ENCODE peak calls at places on chromosomes 12 and 14, in four cellular contexts. T, D, W and O are unnamed samples.
A peak's percentile ranks its signal among the peaks of the same experiment; 100 is the strongest.

GRCh38 chr12:2170376-2170775 is 117.6 kb downstream of the CACNA1C start:
- DNase-seq in T (peak; percentile 6), D (no peak), W (no peak), O (no peak)

GRCh38 chr12:24697295-24697694 is 251.6 kb downstream of the BCAT1 start:
- DNase-seq in T (no peak), D (no peak), W (no peak), O (no peak)

GRCh38 chr14:106039400-106039799 is 513.0 kb downstream of the TMEM121 start:
- DNase-seq in T (no peak), D (peak; percentile 66), W (peak; percentile 2), O (no peak)

GRCh38 chr14:84006643-84007137 is 1523.3 kb upstream of the FLRT2 start:
- DNase-seq in T (no peak), D (no peak), W (peak; percentile 89), O (peak; percentile 88)

GRCh38 chr14:73428354-73428824 is 30.0 kb downstream of the NUMB start:
- DNase-seq in T (no peak), D (no peak), W (peak; percentile 11), O (peak; percentile 2)

GRCh38 chr14:70808023-70808401 is 1.3 kb downstream of the MAP3K9 start:
- DNase-seq in T (no peak), D (no peak), W (peak; percentile 20), O (no peak)

GRCh38 chr14:31945074-31945613 is 132.0 kb upstream of the ARHGAP5 start:
- DNase-seq in T (no peak), D (no peak), W (peak; percentile 92), O (peak; percentile 82)

GRCh38 chr12:59843260-59843843 is 247.5 kb downstream of the SLC16A7 start:
- DNase-seq in T (no peak), D (no peak), W (peak; percentile 66), O (peak; percentile 44)

GRCh38 chr12:40226652-40227051 is 1.9 kb downstream of the LRRK2 start:
- DNase-seq in T (no peak), D (peak; percentile 15), W (no peak), O (no peak)

GRCh38 chr14:95741051-95741490 is 27.1 kb upstream of the TCL1A start:
- DNase-seq in T (no peak), D (no peak), W (peak; percentile 87), O (no peak)

GRCh38 chr12:113088971-113089756 is 32.6 kb downstream of the DTX1 start:
- DNase-seq in T (no peak), D (no peak), W (no peak), O (no peak)

GRCh38 chr12:74429535-74429934 is 108.1 kb upstream of the ATXN7L3B start:
- DNase-seq in T (no peak), D (no peak), W (no peak), O (no peak)

GRCh38 chr12:115979851-115980250 is 297.6 kb downstream of the MED13L start:
- DNase-seq in T (no peak), D (no peak), W (no peak), O (no peak)

GRCh38 chr12:77925536-77926108 is 94.9 kb downstream of the NAV3 start:
- DNase-seq in T (peak; percentile 75), D (peak; percentile 72), W (peak; percentile 78), O (peak; percentile 90)

GRCh38 chr14:35594616-35595015 is 60.7 kb downstream of the INSM2 start:
- DNase-seq in T (no peak), D (no peak), W (no peak), O (no peak)

GRCh38 chr12:12018454-12018853 is 52.3 kb upstream of the BCL2L14 start:
- DNase-seq in T (no peak), D (no peak), W (no peak), O (no peak)

GRCh38 chr12:27246774-27247173 is 2.7 kb downstream of the STK38L start:
- DNase-seq in T (no peak), D (no peak), W (no peak), O (no peak)

GRCh38 chr14:57502581-57503254 is 9.1 kb upstream of the CCDC198 start:
- DNase-seq in T (no peak), D (no peak), W (no peak), O (no peak)

GRCh38 chr14:100030441-100031153 is 34.6 kb upstream of the EVL start:
- DNase-seq in T (no peak), D (no peak), W (no peak), O (no peak)

GRCh38 chr12:10235761-10236631 is 23.3 kb downstream of the GABARAPL1 start:
- DNase-seq in T (no peak), D (peak; percentile 48), W (no peak), O (peak; percentile 1)

GRCh38 chr14:23008836-23009235 is 1.1 kb downstream of the C14orf93 start:
- DNase-seq in T (no peak), D (peak; percentile 78), W (peak; percentile 27), O (no peak)

GRCh38 chr12:21818627-21819026 is 44.1 kb upstream of the KCNJ8 start:
- DNase-seq in T (no peak), D (no peak), W (no peak), O (no peak)

GRCh38 chr12:111753144-111753881 is 13.4 kb upstream of the ALDH2 start:
- DNase-seq in T (peak; percentile 82), D (peak; percentile 54), W (no peak), O (peak; percentile 37)

GRCh38 chr12:124404162-124404561 is 109.3 kb downstream of the RFLNA start:
- DNase-seq in T (no peak), D (no peak), W (no peak), O (no peak)

GRCh38 chr14:89013098-89013504 is 188.7 kb downstream of the TTC8 start:
- DNase-seq in T (no peak), D (peak; percentile 73), W (no peak), O (peak; percentile 81)

GRCh38 chr12:32679910-32680217 is 763 bp downstream of the DNM1L start:
- DNase-seq in T (no peak), D (no peak), W (no peak), O (no peak)

GRCh38 chr12:14273911-14274306 is 91.6 kb upstream of the ATF7IP start:
- DNase-seq in T (no peak), D (no peak), W (no peak), O (no peak)

GRCh38 chr12:77388611-77389265 is 323.4 kb upstream of the E2F7 start:
- DNase-seq in T (no peak), D (no peak), W (no peak), O (no peak)

GRCh38 chr12:101925352-101925751 is 48.0 kb downstream of the DRAM1 start:
- DNase-seq in T (no peak), D (peak; percentile 35), W (no peak), O (no peak)

GRCh38 chr14:58965601-58966000 is 222.9 kb upstream of the DAAM1 start:
- DNase-seq in T (no peak), D (no peak), W (no peak), O (no peak)

GRCh38 chr12:12777056-12777455 is 8.4 kb upstream of the APOLD1 start:
- DNase-seq in T (no peak), D (no peak), W (no peak), O (no peak)

GRCh38 chr14:104294983-104295680 is 156.7 kb downstream of the KIF26A start:
- DNase-seq in T (peak; percentile 71), D (no peak), W (no peak), O (no peak)

GRCh38 chr12:87381747-87382146 is 647.5 kb downstream of the C12orf50 start:
- DNase-seq in T (no peak), D (peak; percentile 8), W (no peak), O (no peak)

GRCh38 chr12:116236986-116237385 is 40.5 kb downstream of the MED13L start:
- DNase-seq in T (no peak), D (no peak), W (no peak), O (no peak)

GRCh38 chr12:108587826-108588225 is 10.1 kb downstream of the TMEM119 start:
- DNase-seq in T (no peak), D (no peak), W (no peak), O (no peak)

GRCh38 chr12:130761537-130762318 is 45.6 kb upstream of the RIMBP2 start:
- DNase-seq in T (no peak), D (peak; percentile 58), W (peak; percentile 50), O (peak; percentile 74)

GRCh38 chr12:119762619-119763018 is 94.7 kb downstream of the PRKAB1 start:
- DNase-seq in T (no peak), D (no peak), W (no peak), O (no peak)

GRCh38 chr12:66823857-66824570 is 145.1 kb upstream of the GRIP1 start:
- DNase-seq in T (no peak), D (no peak), W (peak; percentile 68), O (peak; percentile 23)

GRCh38 chr14:100529561-100530031 is 57.6 kb downstream of the BEGAIN start:
- DNase-seq in T (peak; percentile 71), D (no peak), W (no peak), O (no peak)